ENCODE peak calls at places on chromosomes 13 and 19, in eight cellular contexts. U is ascending aorta; E is fibroblast of lung; T is lower lobe of right lung; L is CD8-positive, alpha-beta T cell; K is neural progenitor cell; V is PC-3; S is esophagus squamous epithelium. M is an unnamed sample. For H3K27me3, the result is how much of the 10 kb centered on the place peaks cover.

GRCh38 chr13:113205428-113205931 is 3.0 kb downstream of the PCID2 start:
- DNase-seq in K (no peak), T (no peak), U (no peak), V (peak), E (peak), L (no peak), S (no peak), M (no peak)

GRCh38 chr13:105936816-105937215 is 598.6 kb downstream of the EFNB2 start:
- DNase-seq in E (peak), L (no peak), V (no peak), U (no peak), S (no peak), K (no peak), T (no peak), M (no peak)

GRCh38 chr19:4916292-4917082 is 7.2 kb downstream of the UHRF1 start:
- DNase-seq in U (no peak), T (no peak), L (peak), S (no peak), K (no peak), E (no peak), V (no peak), M (no peak)

GRCh38 chr19:10766681-10767201 is 48.9 kb downstream of the DNM2 start:
- DNase-seq in T (no peak), S (no peak), L (no peak), U (no peak), V (no peak), K (no peak), E (peak), M (no peak)

GRCh38 chr13:99218545-99218944 is 17.9 kb downstream of the UBAC2 start:
- DNase-seq in K (peak), T (no peak), V (no peak), E (peak), L (no peak), U (no peak), S (no peak), M (peak)

GRCh38 chr19:291561-292280 is 518 bp upstream of the PLPP2 start:
- DNase-seq in S (no peak), V (no peak), K (no peak), L (no peak), E (no peak), T (no peak), U (no peak), M (no peak)

GRCh38 chr13:60431108-60431700 is 34.2 kb downstream of the TDRD3 start:
- DNase-seq in U (no peak), E (peak), K (peak), L (no peak), S (no peak), V (peak), T (no peak), M (no peak)

GRCh38 chr19:42132030-42132628 is at the start of gene POU2F2:
- DNase-seq in E (no peak), K (peak), V (no peak), U (peak), T (peak), L (peak), S (no peak), M (no peak)

GRCh38 chr19:18972301-18972831 is 31.3 kb upstream of the HOMER3 start:
- DNase-seq in S (no peak), V (no peak), E (peak), L (no peak), T (no peak), U (no peak), K (no peak), M (no peak)

GRCh38 chr13:38535271-38535670 is 151.6 kb upstream of the FREM2 start:
- DNase-seq in S (no peak), K (no peak), T (no peak), L (no peak), E (no peak), U (no peak), V (no peak), M (no peak)

GRCh38 chr19:38650180-38650775 is 2.8 kb downstream of the ACTN4 start:
- DNase-seq in V (no peak), K (no peak), U (no peak), S (no peak), L (no peak), E (no peak), T (no peak), M (no peak)

GRCh38 chr13:36915891-36916640 is 4.0 kb downstream of the SMAD9 start:
- DNase-seq in T (no peak), E (no peak), U (no peak), L (no peak), K (no peak), S (no peak), V (no peak), M (no peak)

GRCh38 chr19:45668342-45668871 is 386 bp downstream of the GIPR start:
- DNase-seq in S (no peak), V (no peak), L (peak), T (no peak), K (no peak), U (no peak), E (no peak), M (no peak)

GRCh38 chr19:49142866-49143335 is 12.3 kb downstream of the HRC start:
- DNase-seq in K (peak), V (peak), S (no peak), E (peak), L (peak), T (peak), U (peak), M (peak)

GRCh38 chr19:8477889-8478288 is 24.6 kb downstream of the PRAM1 start:
- DNase-seq in L (no peak), S (no peak), K (no peak), U (no peak), V (no peak), T (no peak), E (no peak), M (no peak)

GRCh38 chr19:33686246-33686645 is 64.5 kb downstream of the CHST8 start:
- DNase-seq in K (no peak), V (no peak), E (no peak), L (no peak), T (no peak), S (no peak), U (no peak), M (no peak)

GRCh38 chr19:7916137-7916907 is 1.7 kb downstream of the TGFBR3L start:
- DNase-seq in E (no peak), S (no peak), V (peak), U (no peak), T (peak), K (peak), L (peak), M (no peak)

GRCh38 chr13:26525528-26525927 is 32.0 kb upstream of the WASF3 start:
- DNase-seq in T (no peak), S (no peak), U (no peak), V (no peak), E (no peak), K (no peak), L (no peak), M (no peak)

GRCh38 chr13:25069236-25069635 is 26.7 kb upstream of the PABPC3 start:
- DNase-seq in S (no peak), E (no peak), L (no peak), K (no peak), T (no peak), U (no peak), V (no peak), M (no peak)

GRCh38 chr13:25065974-25066770 is 29.8 kb upstream of the PABPC3 start:
- DNase-seq in E (no peak), T (no peak), L (no peak), K (no peak), U (no peak), S (no peak), V (no peak), M (no peak)

GRCh38 chr13:25068810-25069209 is 27.1 kb upstream of the PABPC3 start:
- DNase-seq in V (no peak), T (no peak), S (no peak), L (no peak), U (no peak), E (no peak), K (no peak), M (no peak)

GRCh38 chr13:25064396-25064795 is 31.5 kb upstream of the PABPC3 start:
- DNase-seq in T (no peak), U (no peak), L (no peak), S (no peak), E (no peak), K (no peak), V (no peak), M (no peak)

GRCh38 chr13:25067054-25067453 is 28.9 kb upstream of the PABPC3 start:
- DNase-seq in V (no peak), U (no peak), K (peak), S (no peak), T (no peak), E (no peak), L (no peak), M (no peak)
- TF ChIP-seq CTCF in V (no peak), U (no peak), K (no peak), S (no peak), T (no peak), E (no peak), L (no peak), M (no peak)

GRCh38 chr13:110425444-110425780 is 118.3 kb downstream of the COL4A2 start:
- DNase-seq in S (no peak), K (no peak), L (no peak), U (no peak), V (no peak), E (peak), T (no peak), M (no peak)

GRCh38 chr13:110422913-110423688 is 116.0 kb downstream of the COL4A2 start:
- DNase-seq in S (no peak), E (peak), T (no peak), K (no peak), L (no peak), V (no peak), U (no peak), M (no peak)

GRCh38 chr13:110423689-110424302 is 116.7 kb downstream of the COL4A2 start:
- DNase-seq in V (no peak), K (no peak), U (no peak), T (no peak), E (no peak), L (no peak), S (no peak), M (no peak)

GRCh38 chr13:110426745-110427144 is 119.7 kb downstream of the COL4A2 start:
- DNase-seq in E (no peak), U (no peak), V (no peak), T (no peak), S (no peak), L (no peak), K (no peak), M (no peak)

GRCh38 chr13:110424596-110425443 is 117.7 kb downstream of the COL4A2 start:
- DNase-seq in S (no peak), L (no peak), U (no peak), E (no peak), K (no peak), T (no peak), V (no peak), M (no peak)
- H3K27me3 ChIP-seq in S (under half), L (under half), U (under half), E (under half), K (under half), T (under half), V (under half), M (under half)

GRCh38 chr19:3163230-3163886 is 15.2 kb upstream of the S1PR4 start:
- DNase-seq in T (peak), L (peak), E (peak), S (no peak), V (peak), K (peak), U (no peak), M (no peak)
- H3K4me3 ChIP-seq in T (no peak), L (no peak), E (no peak), S (no peak), V (peak), K (peak), U (no peak), M (no peak)

DNA sequence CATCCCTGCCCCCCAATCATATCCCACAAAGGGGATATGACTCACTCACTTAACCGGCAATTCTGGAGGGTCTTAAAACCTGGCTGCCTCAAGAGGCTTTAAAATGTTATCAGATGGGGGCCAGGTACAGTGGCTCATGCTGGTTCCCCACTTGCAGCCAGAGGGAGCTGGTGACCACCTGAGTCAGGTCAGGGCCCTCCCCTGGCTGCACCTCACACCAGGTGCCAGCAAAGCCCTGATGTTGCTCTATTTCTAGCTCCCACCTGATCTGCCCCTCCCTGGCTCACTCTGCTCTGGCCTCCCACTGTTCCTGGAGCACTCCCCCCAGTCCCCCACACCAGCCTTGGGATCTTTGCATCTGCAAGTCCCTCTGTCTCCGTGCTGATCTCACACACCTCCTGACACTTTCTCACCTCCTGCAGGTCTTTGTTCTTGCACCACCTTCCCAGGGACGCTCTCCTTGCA is 14.2 kb downstream of the HPN start:
- DNase-seq in T (peak), U (no peak), S (no peak), E (no peak), K (peak), L (peak), V (peak), M (no peak)
- TF ChIP-seq CTCF in T (peak), U (no peak), S (peak), E (no peak), K (peak), L (peak), V (peak), M (peak)

GRCh38 chr19:47026156-47026555 is 6.5 kb downstream of the NPAS1 start:
- DNase-seq in K (no peak), S (no peak), U (no peak), E (no peak), T (no peak), V (no peak), L (no peak), M (no peak)

GRCh38 chr19:47027586-47028371 is 8.1 kb downstream of the NPAS1 start:
- DNase-seq in V (no peak), E (no peak), S (no peak), L (no peak), K (no peak), U (no peak), T (no peak), M (no peak)

GRCh38 chr19:47028372-47028672 is 8.7 kb downstream of the NPAS1 start:
- DNase-seq in S (no peak), E (no peak), V (no peak), U (no peak), K (peak), L (no peak), T (no peak), M (no peak)

GRCh38 chr19:47024502-47024901 is 4.9 kb downstream of the NPAS1 start:
- DNase-seq in E (no peak), S (no peak), K (no peak), L (no peak), U (no peak), V (no peak), T (no peak), M (no peak)

DNA sequence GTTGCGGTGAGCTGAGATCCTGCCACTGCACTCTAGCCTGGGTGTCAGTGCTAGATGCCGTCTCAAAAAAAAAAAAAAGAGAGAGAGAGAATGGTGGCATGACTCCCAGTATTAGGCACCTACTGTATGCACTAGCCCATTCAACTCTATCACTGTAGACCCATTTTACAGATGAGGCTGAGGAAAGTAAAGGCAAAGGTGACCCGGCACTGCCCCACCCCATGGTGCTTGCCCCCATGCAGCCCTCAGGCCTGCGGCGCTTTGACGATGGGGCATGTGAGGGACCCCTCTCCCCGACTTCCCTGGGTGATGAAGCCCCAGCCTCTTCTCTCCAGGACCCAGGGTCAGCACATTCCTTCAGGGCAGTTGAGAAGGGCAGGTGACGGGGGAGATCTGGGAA is 7.3 kb downstream of the NPAS1 start:
- DNase-seq in K (no peak), E (no peak), L (no peak), T (no peak), V (no peak), S (no peak), U (no peak), M (no peak)
- H3K27me3 ChIP-seq in K (half or more), E (under half), L (under half), T (half or more), V (under half), S (under half), U (under half), M (under half)

DNA sequence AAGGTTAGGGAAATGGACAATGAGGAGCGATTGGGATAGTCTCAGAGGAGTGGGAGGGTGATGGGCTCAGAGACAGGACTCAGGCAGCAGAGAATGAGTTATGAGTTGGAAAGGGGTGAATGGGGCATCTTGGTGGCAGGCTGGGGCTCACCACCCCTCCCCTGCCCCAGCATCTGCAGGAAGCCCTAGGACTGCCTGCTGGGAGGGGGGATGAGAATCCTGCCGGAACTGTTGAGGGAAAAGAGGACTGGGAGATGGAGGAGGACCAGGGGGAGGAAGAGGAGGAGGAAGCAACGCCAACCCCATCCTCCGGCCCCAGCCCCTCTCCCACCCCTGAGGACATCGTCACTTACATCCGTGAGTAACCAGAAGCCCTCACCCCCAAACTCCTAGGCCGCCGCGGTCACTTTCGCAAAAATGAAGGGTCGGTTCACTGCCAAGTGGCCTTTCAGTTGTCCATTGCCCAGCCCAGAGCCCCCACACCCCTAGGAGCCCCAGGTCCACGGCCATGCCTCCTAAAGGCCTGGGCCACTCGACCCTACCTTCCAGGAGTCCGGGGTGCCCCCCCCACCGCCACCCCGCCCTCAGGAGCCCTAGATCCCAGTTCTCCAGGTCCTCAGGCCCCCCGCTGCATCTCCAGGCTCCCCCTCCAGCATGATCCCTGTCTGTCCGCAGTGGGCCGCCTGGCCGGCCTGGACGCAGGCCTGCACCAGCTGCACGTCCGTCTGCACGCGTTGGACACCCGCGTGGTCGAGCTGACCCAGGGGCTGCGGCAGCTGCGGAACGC is 764 bp downstream of the CLEC11A start:
- DNase-seq in U (no peak), E (no peak), L (no peak), V (no peak), T (no peak), K (no peak), S (no peak), M (no peak)
- H3K4me3 ChIP-seq in U (peak), E (peak), L (peak), V (peak), T (peak), K (peak), S (peak), M (peak)

GRCh38 chr19:40594657-40595077 is 6.5 kb upstream of the LTBP4 start:
- DNase-seq in U (no peak), T (no peak), K (no peak), L (no peak), V (peak), S (no peak), E (peak), M (no peak)
- TF ChIP-seq CTCF in U (no peak), T (no peak), K (no peak), L (no peak), V (no peak), S (no peak), E (no peak), M (no peak)

DNA sequence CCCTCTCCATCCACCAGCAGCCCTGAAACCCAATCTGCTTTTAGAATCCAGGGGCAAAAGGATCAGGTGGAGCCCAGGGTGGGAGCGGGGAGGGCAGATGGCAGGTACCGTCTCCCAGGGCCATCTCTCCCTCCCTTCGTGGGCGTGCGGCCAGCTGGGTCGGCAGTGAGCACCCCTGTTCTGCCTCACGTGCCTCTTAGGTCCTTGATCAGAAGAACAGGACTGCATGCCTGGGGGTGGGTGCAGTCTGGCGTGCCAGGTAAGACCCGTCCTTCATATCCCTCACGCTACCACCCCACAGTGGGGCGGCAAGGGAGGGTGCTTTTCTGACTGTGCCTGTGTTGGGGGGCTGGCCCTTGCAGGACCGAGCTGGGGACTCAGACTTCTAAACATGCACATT is 2.0 kb downstream of the SLC8A2 start:
- DNase-seq in V (no peak), K (no peak), E (no peak), T (no peak), U (no peak), L (no peak), S (no peak), M (no peak)
- H3K27me3 ChIP-seq in V (under half), K (under half), E (under half), T (half or more), U (under half), L (under half), S (under half), M (under half)

GRCh38 chr19:9494096-9494495 is 4.3 kb downstream of the ZNF560 start:
- DNase-seq in T (no peak), S (no peak), E (no peak), L (no peak), V (no peak), U (no peak), K (no peak), M (no peak)

GRCh38 chr19:9500796-9501195 is 2.4 kb upstream of the ZNF560 start:
- DNase-seq in T (no peak), E (no peak), V (no peak), S (no peak), U (no peak), L (no peak), K (no peak), M (no peak)

DNA sequence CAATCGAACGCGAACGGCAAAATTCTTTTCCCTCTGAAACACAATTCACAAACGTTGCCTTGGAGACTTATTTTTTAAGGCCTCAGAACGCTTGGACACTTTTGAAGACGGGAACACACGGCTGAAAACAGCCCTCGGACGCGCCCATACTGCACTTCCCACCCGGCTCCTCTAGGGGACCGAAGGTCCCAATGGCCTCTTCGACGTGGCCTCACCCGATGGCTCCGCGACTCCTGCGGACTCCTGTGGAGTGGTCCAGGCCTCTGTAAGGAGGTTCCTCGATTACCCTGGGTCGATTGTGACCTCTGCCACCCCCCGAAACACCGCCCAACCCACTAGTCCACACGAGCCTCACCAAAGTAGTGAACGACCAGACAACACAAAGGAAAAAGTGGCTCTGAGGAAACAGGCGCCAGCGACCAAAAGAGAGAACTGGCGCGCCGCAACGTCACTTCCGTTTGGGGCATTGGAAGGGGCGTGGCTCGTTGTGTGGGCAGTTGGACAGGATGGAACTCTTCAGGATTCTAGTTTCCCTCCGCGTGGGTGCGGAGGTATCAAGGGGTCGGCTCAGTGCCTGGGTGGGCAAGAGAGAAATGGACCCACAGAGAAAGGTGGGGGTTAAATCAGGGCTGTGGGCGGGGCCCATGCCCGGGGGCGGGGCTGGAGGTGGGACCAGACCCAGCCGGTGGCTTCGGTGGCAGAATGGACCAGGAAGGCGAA is at the start of gene ZNF560:
- DNase-seq in L (no peak), S (no peak), T (no peak), K (no peak), E (peak), U (no peak), V (no peak), M (no peak)
- H3K4me3 ChIP-seq in L (no peak), S (no peak), T (no peak), K (no peak), E (peak), U (no peak), V (no peak), M (no peak)